ENCODE peak calls at places on chromosomes 12 and 14, in eight cellular contexts. C is transverse colon, H is body of pancreas, B is natural killer cell, R is left lung, U is neural progenitor cell, Y is globus pallidus, K is T-helper 22 cell. L is an unnamed sample.

GRCh38 chr12:131438874-131439273 is 272.0 kb upstream of the SFSWAP start:
- DNase-seq in C (no peak), H (no peak), B (no peak), R (no peak), U (peak; percentile 30), Y (no peak), K (no peak), L (peak; percentile 19)

GRCh38 chr12:109804820-109805761 is 28.1 kb downstream of the TRPV4 start:
- DNase-seq in C (peak; percentile 72), H (peak; percentile 68), B (peak; percentile 65), R (peak; percentile 67), U (peak; percentile 71), Y (peak; percentile 60), K (peak; percentile 39), L (peak; percentile 85)

GRCh38 chr14:37546621-37547447 is 48.2 kb downstream of the FOXA1 start:
- DNase-seq in C (no peak), H (no peak), B (no peak), R (no peak), U (no peak), Y (no peak), K (no peak), L (peak; percentile 4)

GRCh38 chr14:100428727-100429126 is 105.6 kb downstream of the SLC25A47 start:
- DNase-seq in C (no peak), H (no peak), B (no peak), R (no peak), U (no peak), Y (no peak), K (no peak), L (no peak)

GRCh38 chr14:92323916-92324818 is 1.2 kb downstream of the SLC24A4 start:
- DNase-seq in C (no peak), H (no peak), B (no peak), R (no peak), U (peak; percentile 9), Y (no peak), K (no peak), L (no peak)

GRCh38 chr14:75222208-75222701 is 45.8 kb upstream of the TMED10 start:
- DNase-seq in C (no peak), H (no peak), B (no peak), R (peak; percentile 72), U (no peak), Y (no peak), K (no peak), L (no peak)

GRCh38 chr14:78254911-78255431 is 84.8 kb downstream of the NRXN3 start:
- DNase-seq in C (no peak), H (peak; percentile 18), B (no peak), R (peak; percentile 38), U (no peak), Y (no peak), K (no peak), L (no peak)

GRCh38 chr12:30201301-30202160 is 417.8 kb upstream of the TMTC1 start:
- DNase-seq in C (no peak), H (peak; percentile 20), B (no peak), R (no peak), U (no peak), Y (no peak), K (no peak), L (no peak)

GRCh38 chr12:88471641-88472040 is 108.6 kb downstream of the KITLG start:
- DNase-seq in C (no peak), H (no peak), B (no peak), R (no peak), U (peak; percentile 77), Y (no peak), K (no peak), L (peak; percentile 5)

GRCh38 chr12:28108599-28108998 is 81.7 kb upstream of the CCDC91 start:
- DNase-seq in C (no peak), H (no peak), B (no peak), R (no peak), U (no peak), Y (no peak), K (no peak), L (no peak)

GRCh38 chr12:2286461-2287131 is 233.8 kb downstream of the CACNA1C start:
- DNase-seq in C (no peak), H (peak; percentile 15), B (no peak), R (no peak), U (no peak), Y (no peak), K (no peak), L (no peak)

GRCh38 chr12:31233061-31233730 is 92.8 kb downstream of the SINHCAF start:
- DNase-seq in C (no peak), H (no peak), B (no peak), R (no peak), U (no peak), Y (no peak), K (no peak), L (no peak)

GRCh38 chr12:104480826-104481457 is 24.2 kb downstream of the CHST11 start:
- DNase-seq in C (peak; percentile 43), H (peak; percentile 18), B (no peak), R (peak; percentile 85), U (no peak), Y (no peak), K (no peak), L (no peak)

GRCh38 chr12:97465012-97465345 is 2.4 kb downstream of the RMST start:
- DNase-seq in C (no peak), H (no peak), B (no peak), R (no peak), U (peak; percentile 58), Y (no peak), K (no peak), L (no peak)

GRCh38 chr14:75982724-75983358 is 1.0 kb upstream of the TGFB3 start:
- DNase-seq in C (peak; percentile 59), H (peak; percentile 85), B (no peak), R (peak; percentile 69), U (no peak), Y (peak; percentile 63), K (no peak), L (no peak)

GRCh38 chr12:82412246-82412645 is 53.9 kb downstream of the METTL25 start:
- DNase-seq in C (no peak), H (no peak), B (no peak), R (no peak), U (no peak), Y (no peak), K (no peak), L (no peak)

GRCh38 chr14:83217492-83217891 is 1683.8 kb upstream of the SEL1L start:
- DNase-seq in C (no peak), H (no peak), B (no peak), R (peak; percentile 36), U (peak; percentile 13), Y (no peak), K (no peak), L (no peak)

GRCh38 chr12:94586589-94587259 is 63.6 kb downstream of the TMCC3 start:
- DNase-seq in C (peak; percentile 47), H (no peak), B (no peak), R (no peak), U (no peak), Y (no peak), K (no peak), L (no peak)

GRCh38 chr14:70999117-70999516 is 91.9 kb downstream of the PCNX1 start:
- DNase-seq in C (no peak), H (no peak), B (no peak), R (no peak), U (no peak), Y (no peak), K (no peak), L (no peak)

GRCh38 chr12:131829795-131830334 is 1.7 kb downstream of the MMP17 start:
- DNase-seq in C (no peak), H (no peak), B (no peak), R (no peak), U (peak; percentile 36), Y (peak; percentile 5), K (no peak), L (no peak)

GRCh38 chr12:111757361-111758119 is 9.2 kb upstream of the ALDH2 start:
- DNase-seq in C (peak; percentile 54), H (peak; percentile 82), B (no peak), R (peak; percentile 69), U (peak; percentile 32), Y (peak; percentile 62), K (no peak), L (no peak)

GRCh38 chr12:53073881-53074280 is 5.3 kb downstream of the SPRYD3 start:
- DNase-seq in C (no peak), H (no peak), B (no peak), R (no peak), U (no peak), Y (no peak), K (no peak), L (no peak)

GRCh38 chr12:62963642-62964041 is 28.7 kb upstream of the PPM1H start:
- DNase-seq in C (no peak), H (no peak), B (no peak), R (no peak), U (no peak), Y (no peak), K (no peak), L (no peak)

GRCh38 chr12:47754881-47755280 is 3.8 kb downstream of the RAPGEF3 start:
- DNase-seq in C (peak; percentile 90), H (peak; percentile 93), B (no peak), R (peak; percentile 78), U (no peak), Y (peak; percentile 58), K (no peak), L (no peak)

GRCh38 chr12:117006333-117006732 is 92.9 kb downstream of the TESC start:
- DNase-seq in C (no peak), H (no peak), B (no peak), R (no peak), U (no peak), Y (no peak), K (no peak), L (no peak)

GRCh38 chr12:24496755-24497154 is 452.1 kb downstream of the BCAT1 start:
- DNase-seq in C (no peak), H (no peak), B (no peak), R (no peak), U (no peak), Y (no peak), K (no peak), L (no peak)

GRCh38 chr14:91911474-91912032 is 35.9 kb downstream of the FBLN5 start:
- DNase-seq in C (peak; percentile 37), H (peak; percentile 67), B (no peak), R (peak; percentile 49), U (peak; percentile 73), Y (peak; percentile 67), K (no peak), L (peak; percentile 66)

GRCh38 chr14:101634453-101635237 is 73.3 kb downstream of the DIO3 start:
- DNase-seq in C (no peak), H (no peak), B (no peak), R (no peak), U (no peak), Y (no peak), K (no peak), L (no peak)

L was measured in NCI-H82.